ENCODE peak calls at places on chromosome 1, in nine cellular contexts. N is adipocyte, B is SK-N-SH, K is AG04450, P is GM06990, W is lower lobe of right lung, R is mesendoderm, H is heart right ventricle, G is cardiac muscle cell. Z is an unnamed sample.

GRCh38 chr1:116793357-116793935 is 39.2 kb downstream of the CD2 start:
- DNase-seq in G (no peak), P (no peak), B (no peak), N (no peak), K (no peak), H (no peak), R (no peak), W (no peak), Z (no peak)

GRCh38 chr1:32724678-32725594 is 22.4 kb upstream of the SYNC start:
- DNase-seq in W (no peak), K (peak; percentile 88), R (peak; percentile 96), N (peak; percentile 92), P (no peak), B (peak; percentile 51), H (peak; percentile 37), G (peak; percentile 93), Z (no peak)

GRCh38 chr1:232875536-232875935 is 70.3 kb downstream of the MAP10 start:
- DNase-seq in N (peak; percentile 69), G (no peak), K (no peak), R (no peak), B (no peak), W (no peak), H (no peak), P (no peak), Z (no peak)

GRCh38 chr1:6150006-6150938 is 29.8 kb downstream of the CHD5 start:
- DNase-seq in N (no peak), P (no peak), H (no peak), B (no peak), K (no peak), W (no peak), R (no peak), G (no peak), Z (no peak)

GRCh38 chr1:51714374-51715019 is 97.6 kb downstream of the OSBPL9 start:
- DNase-seq in G (no peak), P (no peak), R (no peak), W (no peak), H (no peak), N (no peak), K (no peak), B (no peak), Z (no peak)

GRCh38 chr1:211920602-211921226 is 90.2 kb upstream of the LPGAT1 start:
- DNase-seq in G (peak; percentile 36), W (no peak), B (no peak), P (no peak), N (no peak), H (no peak), R (no peak), K (no peak), Z (no peak)

GRCh38 chr1:167274061-167274460 is 53.4 kb downstream of the POU2F1 start:
- DNase-seq in P (no peak), B (no peak), H (no peak), R (no peak), N (no peak), W (no peak), G (no peak), K (no peak), Z (no peak)

GRCh38 chr1:221583481-221583880 is 158.4 kb downstream of the DUSP10 start:
- DNase-seq in R (no peak), B (no peak), N (no peak), H (no peak), P (no peak), G (no peak), W (no peak), K (no peak), Z (no peak)

GRCh38 chr1:200033511-200034261 is 6.2 kb downstream of the NR5A2 start:
- DNase-seq in K (no peak), P (no peak), R (peak; percentile 61), N (no peak), B (no peak), G (peak; percentile 36), W (no peak), H (no peak), Z (no peak)

GRCh38 chr1:72182859-72183258 is 99.5 kb downstream of the NEGR1 start:
- DNase-seq in P (no peak), B (no peak), K (no peak), G (no peak), R (no peak), W (no peak), H (no peak), N (no peak), Z (no peak)

GRCh38 chr1:182888736-182889531 is 49.8 kb downstream of the DHX9 start:
- DNase-seq in N (peak; percentile 41), B (no peak), R (no peak), W (no peak), K (no peak), G (peak; percentile 10), P (no peak), H (no peak), Z (no peak)

GRCh38 chr1:43442756-43443155 is 11.0 kb downstream of the HYI start:
- DNase-seq in K (no peak), B (no peak), R (no peak), G (no peak), H (no peak), P (no peak), W (no peak), N (no peak), Z (no peak)

GRCh38 chr1:53891678-53892077 is 2.1 kb upstream of the YIPF1 start:
- DNase-seq in B (no peak), G (no peak), P (no peak), R (no peak), N (no peak), H (no peak), W (no peak), K (no peak), Z (no peak)

GRCh38 chr1:109933856-109934711 is 23.4 kb downstream of the CSF1 start:
- DNase-seq in N (peak; percentile 37), G (peak; percentile 73), H (no peak), B (no peak), P (no peak), W (no peak), R (no peak), K (no peak), Z (no peak)

GRCh38 chr1:240107058-240107684 is 15.5 kb downstream of the FMN2 start:
- DNase-seq in N (peak; percentile 73), K (peak; percentile 37), P (no peak), G (no peak), R (no peak), H (no peak), W (no peak), B (no peak), Z (no peak)

DNA sequence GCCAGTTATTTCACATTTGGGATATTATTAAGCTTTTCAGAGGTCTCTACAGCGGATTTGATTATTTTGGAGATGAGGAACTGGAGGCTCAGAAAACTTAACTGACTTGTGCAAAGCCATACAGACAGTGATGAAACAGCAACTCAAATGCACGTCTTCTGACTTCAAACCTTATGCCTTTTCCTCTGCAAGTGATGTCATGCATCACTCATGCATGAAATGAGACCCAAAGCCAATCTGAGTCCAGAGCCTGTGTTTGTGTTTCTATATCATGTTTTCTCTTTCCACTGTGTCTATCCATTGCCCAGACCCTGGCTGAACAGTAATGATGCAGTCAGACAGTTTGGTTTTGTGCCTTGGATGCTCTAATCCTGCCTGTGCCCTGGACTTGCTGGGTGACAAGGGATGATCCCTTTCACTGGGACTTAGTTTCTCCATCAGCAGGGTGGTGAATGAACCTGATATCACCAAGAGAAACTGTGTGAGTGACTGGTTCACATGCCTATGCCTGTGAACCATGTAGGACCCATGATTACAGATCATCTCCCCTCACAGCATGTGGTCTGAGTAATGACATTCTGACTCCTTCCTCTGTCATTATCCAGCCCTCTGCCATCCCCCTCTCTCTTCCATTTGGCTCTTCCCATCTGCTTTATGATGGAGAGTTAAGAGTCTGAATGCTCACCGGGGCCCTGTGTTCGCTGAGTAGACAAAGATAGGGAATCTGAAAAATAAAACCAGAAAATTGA is 33.4 kb downstream of the SLAMF6 start:
- DNase-seq in G (no peak), K (no peak), R (peak; percentile 45), H (no peak), B (no peak), W (no peak), P (no peak), N (no peak), Z (no peak)
- H3K27me3 ChIP-seq in G (peaks cover 5% of the 10 kb centered on the region), K (no peaks in the 10 kb centered on the region), R (no peaks in the 10 kb centered on the region), H (no peaks in the 10 kb centered on the region), B (no peaks in the 10 kb centered on the region), W (no peaks in the 10 kb centered on the region), P (no peaks in the 10 kb centered on the region), N (no peaks in the 10 kb centered on the region), Z (no peaks in the 10 kb centered on the region)

DNA sequence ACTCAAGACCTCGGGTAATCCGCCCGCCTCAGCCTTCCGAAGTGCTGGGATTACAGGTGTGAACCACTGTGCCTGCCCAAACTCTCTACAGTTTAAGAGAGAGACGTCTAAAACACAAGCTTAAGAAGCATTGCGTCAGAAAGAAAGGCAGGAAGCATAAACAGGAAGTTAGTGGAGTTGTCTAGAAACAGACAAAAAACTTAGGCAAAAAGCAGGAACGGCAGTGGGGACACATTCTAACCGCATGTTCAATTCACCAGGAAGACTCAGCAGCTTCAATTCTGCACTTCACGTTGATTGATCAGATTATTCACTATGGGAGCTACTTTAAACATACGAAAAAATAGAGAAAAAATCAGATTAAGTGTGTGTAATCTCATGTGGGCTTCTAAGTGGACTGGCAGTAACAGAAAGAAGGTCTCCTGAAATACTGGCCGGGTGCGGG is 7.4 kb downstream of the CFAP74 start:
- DNase-seq in P (no peak), H (no peak), K (no peak), G (peak; percentile 44), N (no peak), B (no peak), R (no peak), W (no peak), Z (no peak)
- H3K27me3 ChIP-seq in P (no peaks in the 10 kb centered on the region), H (no peaks in the 10 kb centered on the region), K (peaks cover 4% of the 10 kb centered on the region), G (no peaks in the 10 kb centered on the region), N (peaks cover 33% of the 10 kb centered on the region), B (no peaks in the 10 kb centered on the region), R (no peaks in the 10 kb centered on the region), W (peaks cover 7% of the 10 kb centered on the region), Z (no peaks in the 10 kb centered on the region)

GRCh38 chr1:15328785-15329480 is 80.8 kb upstream of the EFHD2 start:
- DNase-seq in R (no peak), K (no peak), B (peak; percentile 37), P (no peak), W (peak; percentile 56), H (peak; percentile 84), N (peak; percentile 28), G (peak; percentile 94), Z (no peak)
- H3K27me3 ChIP-seq in R (no peaks in the 10 kb centered on the region), K (no peaks in the 10 kb centered on the region), B (no peaks in the 10 kb centered on the region), P (no peaks in the 10 kb centered on the region), W (no peaks in the 10 kb centered on the region), H (peaks cover 4% of the 10 kb centered on the region), N (peaks cover 23% of the 10 kb centered on the region), G (no peaks in the 10 kb centered on the region), Z (no peaks in the 10 kb centered on the region)

DNA sequence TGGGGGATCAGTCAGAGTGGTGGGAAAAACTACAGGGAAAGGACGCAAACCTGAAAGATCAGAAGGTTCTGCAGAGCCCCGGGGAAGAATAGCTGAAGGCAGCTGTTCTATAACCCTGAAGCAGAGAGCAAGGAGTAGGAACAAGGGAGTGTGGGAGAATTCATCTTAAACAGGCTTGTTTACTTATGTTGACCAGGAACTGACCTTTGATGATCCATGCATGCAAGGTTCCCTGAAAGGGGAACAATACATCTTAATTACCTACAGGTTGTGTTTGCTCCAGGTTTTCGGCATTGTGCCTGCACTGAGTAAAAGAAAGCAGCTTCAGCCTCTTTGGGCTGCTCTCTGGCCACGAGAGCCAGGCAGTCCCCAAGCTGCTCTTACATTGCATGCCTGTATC is 18.7 kb upstream of the FAM43B start:
- DNase-seq in H (no peak), R (no peak), K (no peak), W (no peak), N (no peak), B (no peak), P (no peak), G (no peak), Z (no peak)
- H3K27me3 ChIP-seq in H (peaks cover 26% of the 10 kb centered on the region), R (no peaks in the 10 kb centered on the region), K (peaks cover 51% of the 10 kb centered on the region), W (peaks cover 22% of the 10 kb centered on the region), N (peaks cover 59% of the 10 kb centered on the region), B (peaks cover 34% of the 10 kb centered on the region), P (peaks cover 3% of the 10 kb centered on the region), G (peaks cover 53% of the 10 kb centered on the region), Z (peaks cover 15% of the 10 kb centered on the region)

Z was measured in Panc1.